ENCODE peak calls at places on chromosome 12, in six cellular contexts. Q is mucosa of descending colon, Y is neural crest cell, S is brain microvascular endothelial cell, A is MM.1S, H is foreskin fibroblast. K is an unnamed sample.

GRCh38 chr12:116294464-116295002 is 17.0 kb upstream of the MED13L start:
- DNase-seq in Q (no peak), Y (no peak), S (no peak), A (no peak), H (no peak), K (no peak)

GRCh38 chr12:96193725-96194571 is at the start of gene ELK3:
- DNase-seq in Q (peak; percentile 79), Y (peak; percentile 41), S (peak; percentile 69), A (peak; percentile 60), H (peak; percentile 67), K (peak; percentile 63)

GRCh38 chr12:96220902-96221301 is 26.7 kb downstream of the ELK3 start:
- DNase-seq in Q (no peak), Y (no peak), S (peak; percentile 42), A (no peak), H (peak; percentile 67), K (no peak)

GRCh38 chr12:23585782-23586163 is 363.7 kb downstream of the SOX5 start:
- DNase-seq in Q (no peak), Y (no peak), S (no peak), A (no peak), H (no peak), K (no peak)

GRCh38 chr12:51208016-51208660 is 9.7 kb downstream of the POU6F1 start:
- DNase-seq in Q (no peak), Y (no peak), S (no peak), A (no peak), H (no peak), K (no peak)

GRCh38 chr12:46373303-46374182 is 970 bp upstream of the SLC38A2 start:
- DNase-seq in Q (peak; percentile 67), Y (peak; percentile 57), S (no peak), A (peak; percentile 53), H (no peak), K (peak; percentile 60)

GRCh38 chr12:25581067-25581466 is 28.0 kb upstream of the LMNTD1 start:
- DNase-seq in Q (no peak), Y (no peak), S (no peak), A (no peak), H (peak; percentile 11), K (no peak)

GRCh38 chr12:29640589-29641345 is 143.0 kb downstream of the TMTC1 start:
- DNase-seq in Q (no peak), Y (no peak), S (peak; percentile 41), A (no peak), H (no peak), K (peak; percentile 32)

GRCh38 chr12:75177997-75178396 is 31.6 kb downstream of the KCNC2 start:
- DNase-seq in Q (no peak), Y (no peak), S (peak; percentile 72), A (no peak), H (peak; percentile 86), K (no peak)

GRCh38 chr12:57888407-57889157 is 42.1 kb upstream of the CTDSP2 start:
- DNase-seq in Q (peak; percentile 86), Y (no peak), S (peak; percentile 30), A (peak; percentile 74), H (no peak), K (peak; percentile 67)

GRCh38 chr12:97572220-97572619 is 109.6 kb downstream of the RMST start:
- DNase-seq in Q (no peak), Y (no peak), S (no peak), A (no peak), H (no peak), K (no peak)

GRCh38 chr12:96249196-96250118 is 55.3 kb downstream of the ELK3 start:
- DNase-seq in Q (no peak), Y (no peak), S (peak; percentile 62), A (no peak), H (no peak), K (peak; percentile 79)

GRCh38 chr12:42819801-42820200 is 230.3 kb upstream of the PRICKLE1 start:
- DNase-seq in Q (no peak), Y (no peak), S (no peak), A (no peak), H (no peak), K (no peak)

GRCh38 chr12:62519043-62519442 is 52.4 kb downstream of the MON2 start:
- DNase-seq in Q (no peak), Y (no peak), S (no peak), A (no peak), H (no peak), K (no peak)

GRCh38 chr12:116759783-116760581 is 21.9 kb downstream of the RNFT2 start:
- DNase-seq in Q (peak; percentile 37), Y (no peak), S (no peak), A (no peak), H (no peak), K (no peak)

GRCh38 chr12:48929551-48929950 is 4.3 kb upstream of the FKBP11 start:
- DNase-seq in Q (no peak), Y (no peak), S (no peak), A (no peak), H (no peak), K (no peak)

GRCh38 chr12:4809449-4810218 is 89.4 kb downstream of the GALNT8 start:
- DNase-seq in Q (no peak), Y (peak; percentile 25), S (no peak), A (no peak), H (no peak), K (no peak)

GRCh38 chr12:30764251-30764650 is 9.5 kb upstream of the CAPRIN2 start:
- DNase-seq in Q (no peak), Y (no peak), S (no peak), A (no peak), H (no peak), K (no peak)

GRCh38 chr12:64390275-64390851 is at the start of gene C12orf56:
- DNase-seq in Q (peak; percentile 22), Y (peak; percentile 11), S (no peak), A (no peak), H (peak; percentile 11), K (no peak)

GRCh38 chr12:75750950-75751349 is 239.5 kb upstream of the KRR1 start:
- DNase-seq in Q (no peak), Y (no peak), S (peak; percentile 66), A (no peak), H (peak; percentile 51), K (no peak)

GRCh38 chr12:47207829-47208248 is 128.1 kb upstream of the AMIGO2 start:
- DNase-seq in Q (no peak), Y (no peak), S (no peak), A (peak; percentile 59), H (no peak), K (no peak)

GRCh38 chr12:117019866-117020265 is 79.3 kb downstream of the TESC start:
- DNase-seq in Q (no peak), Y (no peak), S (no peak), A (no peak), H (no peak), K (no peak)

GRCh38 chr12:68336754-68337343 is 4.7 kb upstream of the MDM1 start:
- DNase-seq in Q (peak; percentile 54), Y (no peak), S (no peak), A (no peak), H (no peak), K (no peak)

GRCh38 chr12:28035483-28035882 is 63.0 kb upstream of the PTHLH start:
- DNase-seq in Q (no peak), Y (no peak), S (peak; percentile 54), A (no peak), H (peak; percentile 60), K (no peak)

GRCh38 chr12:38543151-38543550 is 226.6 kb downstream of the ALG10B start:
- DNase-seq in Q (no peak), Y (no peak), S (no peak), A (peak; percentile 90), H (no peak), K (no peak)

GRCh38 chr12:103247531-103247930 is 248.2 kb downstream of the C12orf42 start:
- DNase-seq in Q (no peak), Y (no peak), S (no peak), A (no peak), H (no peak), K (no peak)

DNA sequence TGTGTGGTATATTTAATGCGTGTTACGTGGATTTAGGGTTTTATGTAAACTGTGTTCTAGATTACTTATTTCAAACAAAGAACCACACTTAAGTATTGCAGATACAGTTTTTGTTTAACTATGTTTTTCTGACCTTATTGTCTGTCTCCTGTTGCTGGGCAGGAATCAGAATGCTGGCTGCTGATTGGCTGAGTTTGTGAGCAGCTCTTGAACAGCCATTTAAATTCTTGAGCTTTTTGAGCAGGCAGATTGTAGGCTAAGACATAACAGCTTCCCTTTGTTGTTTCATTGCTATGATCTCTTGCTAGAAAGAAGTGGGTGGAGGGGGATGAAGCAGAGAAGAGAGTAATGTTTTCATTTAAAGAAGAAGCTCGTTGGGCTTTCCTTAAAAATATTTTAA is 52.2 kb downstream of the ATF7IP start:
- DNase-seq in Q (peak; percentile 80), Y (peak; percentile 61), S (peak; percentile 96), A (peak; percentile 21), H (peak; percentile 84), K (peak; percentile 29)
- TF ChIP-seq CTCF in Q (no peak), Y (no peak), S (no peak), A (no peak), H (no peak), K (no peak)

DNA sequence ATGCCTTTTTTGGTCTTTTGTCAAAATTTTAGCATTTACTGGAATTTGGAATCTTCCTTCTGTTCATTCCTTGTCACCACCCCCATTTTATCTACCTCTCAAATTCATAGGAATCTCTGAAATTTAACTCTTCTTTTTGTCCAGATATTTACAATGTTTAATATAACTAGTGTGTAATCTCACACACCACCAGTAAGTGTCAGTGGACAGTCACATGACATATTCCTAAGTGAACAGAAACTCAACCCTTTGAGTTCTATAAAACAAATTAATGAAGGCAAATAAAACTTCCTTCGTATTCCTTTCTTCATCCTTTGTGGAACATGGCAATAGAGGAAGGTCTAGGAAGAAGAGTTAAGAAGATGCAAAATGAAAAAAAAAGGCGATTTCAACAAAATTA is 26.6 kb downstream of the ATF7 start:
- DNase-seq in Q (no peak), Y (no peak), S (no peak), A (no peak), H (no peak), K (no peak)
- TF ChIP-seq CTCF in Q (no peak), Y (peak; percentile 23), S (no peak), A (peak; percentile 18), H (no peak), K (no peak)

GRCh38 chr12:14664434-14665023 is 31.9 kb downstream of the GUCY2C start:
- DNase-seq in Q (peak; percentile 84), Y (no peak), S (peak; percentile 45), A (peak; percentile 55), H (peak; percentile 17), K (peak; percentile 34)
- TF ChIP-seq CTCF in Q (peak; percentile 23), Y (peak; percentile 88), S (peak; percentile 48), A (peak; percentile 45), H (peak; percentile 35), K (peak; percentile 74)

GRCh38 chr12:104958009-104958945 is at the start of gene SLC41A2:
- DNase-seq in Q (peak; percentile 79), Y (peak; percentile 64), S (peak; percentile 94), A (peak; percentile 96), H (peak; percentile 85), K (peak; percentile 81)
- TF ChIP-seq CTCF in Q (peak; percentile 24), Y (peak; percentile 49), S (no peak), A (peak; percentile 71), H (no peak), K (peak; percentile 23)